ENCODE peak calls at places on chromosomes 5 and 9, in ten cellular contexts. N, L, A, I, F, V, T, D, C and W are unnamed samples.

GRCh38 chr9:132583584-132584304 is 1.3 kb downstream of the BARHL1 start:
- DNase-seq in I (no peak), N (no peak), F (no peak), L (no peak), D (no peak), A (peak; percentile 7), T (no peak), C (no peak), V (no peak), W (no peak)

GRCh38 chr5:149015561-149015960 is 47.3 kb downstream of the SH3TC2 start:
- DNase-seq in C (no peak), V (no peak), A (peak; percentile 43), F (no peak), I (no peak), D (no peak), L (no peak), T (no peak), N (no peak), W (no peak)

GRCh38 chr5:1095302-1096016 is 16.4 kb downstream of the SLC12A7 start:
- DNase-seq in A (no peak), C (no peak), L (no peak), D (no peak), F (no peak), N (no peak), V (no peak), I (no peak), T (no peak), W (no peak)

GRCh38 chr9:15104826-15105420 is 194.7 kb upstream of the FREM1 start:
- DNase-seq in L (peak; percentile 27), D (peak; percentile 25), V (peak; percentile 44), F (no peak), N (peak; percentile 33), T (peak; percentile 64), I (peak; percentile 10), C (peak; percentile 21), A (peak; percentile 51), W (no peak)

GRCh38 chr9:130461218-130461630 is 16.5 kb downstream of the ASS1 start:
- DNase-seq in L (peak; percentile 71), I (peak; percentile 19), V (peak; percentile 39), A (peak; percentile 28), N (peak; percentile 77), F (peak; percentile 15), C (peak; percentile 91), D (peak; percentile 62), T (peak; percentile 80), W (no peak)

GRCh38 chr5:174482549-174482948 is 241.8 kb upstream of the MSX2 start:
- DNase-seq in I (no peak), C (no peak), V (no peak), T (no peak), N (no peak), A (no peak), F (no peak), L (no peak), D (no peak), W (no peak)

GRCh38 chr5:1516615-1517601 is 6.9 kb downstream of the LPCAT1 start:
- DNase-seq in L (peak; percentile 2), D (peak; percentile 5), F (no peak), N (no peak), C (peak; percentile 12), V (peak; percentile 67), A (no peak), T (no peak), I (no peak), W (no peak)

GRCh38 chr9:128771094-128771721 is 519 bp downstream of the ZER1 start:
- DNase-seq in L (peak; percentile 26), D (peak; percentile 28), T (peak; percentile 31), V (peak; percentile 26), I (no peak), N (peak; percentile 1), A (peak; percentile 62), C (peak; percentile 36), F (no peak), W (no peak)

GRCh38 chr9:23829580-23830458 is 3.8 kb upstream of the ELAVL2 start:
- DNase-seq in V (peak; percentile 28), T (peak; percentile 9), F (no peak), I (no peak), A (peak; percentile 20), N (no peak), C (no peak), D (no peak), L (no peak), W (no peak)

GRCh38 chr9:136057236-136058151 is 37.6 kb downstream of the NACC2 start:
- DNase-seq in L (no peak), V (no peak), N (no peak), D (no peak), I (no peak), T (no peak), C (no peak), F (no peak), A (no peak), W (no peak)

GRCh38 chr5:180844432-180844831 is 16.6 kb downstream of the ZFP62 start:
- DNase-seq in F (no peak), C (no peak), V (no peak), I (no peak), T (no peak), N (no peak), A (no peak), D (no peak), L (no peak), W (no peak)

GRCh38 chr9:129666575-129666974 is 1.1 kb downstream of the PRRX2 start:
- DNase-seq in D (no peak), N (no peak), L (no peak), F (no peak), I (no peak), V (no peak), C (peak; percentile 31), A (no peak), T (no peak), W (no peak)

GRCh38 chr9:81411961-81412360 is 277.4 kb downstream of the TLE1 start:
- DNase-seq in A (no peak), I (no peak), F (no peak), T (no peak), C (no peak), N (no peak), V (no peak), L (no peak), D (no peak), W (peak; percentile 57)

GRCh38 chr9:134848504-134848903 is 32.1 kb upstream of the FCN2 start:
- DNase-seq in F (no peak), C (no peak), L (no peak), D (no peak), I (no peak), A (no peak), N (no peak), V (no peak), T (no peak), W (no peak)

GRCh38 chr5:177997846-177998245 is 1.8 kb upstream of the PROP1 start:
- DNase-seq in D (no peak), C (no peak), A (no peak), T (no peak), F (no peak), I (no peak), V (no peak), L (no peak), N (no peak), W (no peak)

GRCh38 chr5:106288977-106289376 is 1381.8 kb downstream of the EFNA5 start:
- DNase-seq in C (no peak), F (no peak), T (no peak), A (no peak), D (no peak), I (no peak), V (peak; percentile 13), L (no peak), N (no peak), W (no peak)